ENCODE peak calls at places on chromosome 20, in seven cellular contexts. C is RPMI7951; M is activated naive CD8-positive, alpha-beta T cell treated with anti-CD3 and anti-CD28 coated beads, Interleukin-2, amount 50 U/mL, for 24 hours; B is iris pigment epithelial cell; S is RWPE1; U is AG10803; I is memory B cell. D is an unnamed sample.

GRCh38 chr20:33796263-33796906 is 14.8 kb upstream of the CHMP4B start:
- DNase-seq in U (no peak), M (no peak), I (no peak), S (peak; percentile 75), B (no peak), C (no peak), D (no peak)

GRCh38 chr20:45405566-45406259 is 2.4 kb upstream of the DBNDD2 start:
- DNase-seq in S (peak; percentile 34), B (no peak), C (no peak), M (no peak), I (no peak), U (no peak), D (no peak)

GRCh38 chr20:63941282-63942060 is 14.7 kb downstream of the UCKL1 start:
- DNase-seq in U (no peak), B (no peak), S (peak; percentile 99), C (no peak), M (peak; percentile 80), I (peak; percentile 62), D (peak; percentile 98)

GRCh38 chr20:59788811-59789210 is 144.6 kb downstream of the SYCP2 start:
- DNase-seq in S (no peak), B (no peak), C (peak; percentile 25), I (no peak), U (no peak), M (no peak), D (peak; percentile 69)

GRCh38 chr20:50020283-50020682 is 37.5 kb downstream of the SNAI1 start:
- DNase-seq in I (no peak), U (no peak), B (peak; percentile 75), S (peak; percentile 91), C (peak; percentile 87), M (no peak), D (peak; percentile 50)

GRCh38 chr20:56151834-56152233 is 96.7 kb upstream of the MC3R start:
- DNase-seq in S (no peak), M (no peak), I (no peak), B (no peak), C (no peak), U (no peak), D (no peak)

GRCh38 chr20:38286586-38287502 is 17.1 kb upstream of the BPI start:
- DNase-seq in I (no peak), B (peak; percentile 71), M (no peak), S (no peak), C (peak; percentile 90), U (no peak), D (peak; percentile 62)

GRCh38 chr20:60011512-60012507 is 53.6 kb downstream of the CDH26 start:
- DNase-seq in B (no peak), M (peak; percentile 5), U (no peak), C (peak; percentile 5), S (no peak), I (no peak), D (no peak)

GRCh38 chr20:62118113-62119043 is 3.9 kb upstream of the LSM14B start:
- DNase-seq in I (no peak), S (no peak), U (no peak), M (no peak), C (no peak), B (no peak), D (no peak)

GRCh38 chr20:1376453-1377270 is 16.2 kb downstream of the FKBP1A start:
- DNase-seq in C (no peak), M (no peak), U (no peak), S (no peak), I (peak; percentile 41), B (no peak), D (no peak)

GRCh38 chr20:32622585-32623468 is 37.7 kb upstream of the NOL4L start:
- DNase-seq in B (no peak), I (no peak), U (no peak), S (no peak), M (no peak), C (peak; percentile 23), D (no peak)

GRCh38 chr20:4227085-4227821 is 211.9 kb upstream of the RNF24 start:
- DNase-seq in S (peak; percentile 31), C (peak; percentile 97), M (no peak), B (peak; percentile 87), I (no peak), U (peak; percentile 89), D (no peak)

GRCh38 chr20:38754924-38755323 is 6.7 kb downstream of the ACTR5 start:
- DNase-seq in I (no peak), M (no peak), S (no peak), C (no peak), U (no peak), B (no peak), D (no peak)

GRCh38 chr20:11582073-11582472 is 335.6 kb upstream of the BTBD3 start:
- DNase-seq in S (no peak), C (no peak), I (no peak), U (peak; percentile 45), M (no peak), B (peak; percentile 56), D (no peak)

GRCh38 chr20:52313335-52313963 is 121.9 kb upstream of the ZFP64 start:
- DNase-seq in U (peak; percentile 64), I (no peak), B (peak; percentile 49), C (peak; percentile 64), S (peak; percentile 66), M (no peak), D (peak; percentile 72)

GRCh38 chr20:9515761-9516657 is 1.6 kb downstream of the LAMP5 start:
- DNase-seq in S (no peak), C (peak; percentile 78), M (no peak), B (no peak), I (no peak), U (peak; percentile 31), D (no peak)

GRCh38 chr20:54014301-54014914 is 56.0 kb downstream of the BCAS1 start:
- DNase-seq in U (no peak), B (no peak), S (no peak), C (no peak), I (no peak), M (no peak), D (no peak)

GRCh38 chr20:63163596-63164560 is 52.1 kb downstream of the YTHDF1 start:
- DNase-seq in U (no peak), M (no peak), I (no peak), B (no peak), S (no peak), C (no peak), D (no peak)

GRCh38 chr20:64188071-64188470 is 23.8 kb downstream of the MYT1 start:
- DNase-seq in U (no peak), I (no peak), S (no peak), B (no peak), M (no peak), C (no peak), D (no peak)

GRCh38 chr20:50292324-50293243 is 102.0 kb downstream of the CEBPB start:
- DNase-seq in I (no peak), M (peak; percentile 55), U (peak; percentile 97), S (peak; percentile 85), B (peak; percentile 96), C (peak; percentile 99), D (peak; percentile 34)

GRCh38 chr20:11880694-11881093 is 37.0 kb upstream of the BTBD3 start:
- DNase-seq in M (no peak), U (no peak), I (no peak), S (peak; percentile 26), B (peak; percentile 7), C (peak; percentile 13), D (no peak)

GRCh38 chr20:45898285-45898684 is 7.2 kb downstream of the CTSA start:
- DNase-seq in I (no peak), M (no peak), S (no peak), C (no peak), B (no peak), U (no peak), D (no peak)

GRCh38 chr20:63636752-63637633 is 10.1 kb upstream of the GMEB2 start:
- DNase-seq in B (peak; percentile 22), M (no peak), S (no peak), C (no peak), I (no peak), U (peak; percentile 32), D (no peak)

GRCh38 chr20:46088409-46089075 is 1.2 kb downstream of the NCOA5 start:
- DNase-seq in S (peak; percentile 48), I (no peak), C (peak; percentile 58), U (peak; percentile 29), M (no peak), B (peak; percentile 24), D (peak; percentile 53)

GRCh38 chr20:33733654-33734576 is 2.1 kb downstream of the ZNF341 start:
- DNase-seq in U (peak; percentile 91), I (peak; percentile 27), C (peak; percentile 57), M (no peak), S (peak; percentile 73), B (peak; percentile 86), D (no peak)

GRCh38 chr20:56359212-56360132 is 698 bp downstream of the FAM210B start:
- DNase-seq in C (peak; percentile 80), U (peak; percentile 69), S (peak; percentile 85), M (peak; percentile 24), I (no peak), B (peak; percentile 88), D (peak; percentile 82)

GRCh38 chr20:4802023-4802422 is 80.3 kb downstream of the PRND start:
- DNase-seq in C (no peak), S (no peak), B (no peak), I (no peak), U (no peak), M (no peak), D (no peak)

GRCh38 chr20:24949756-24950127 is 673 bp downstream of the CST7 start:
- DNase-seq in S (no peak), U (no peak), B (no peak), I (no peak), C (peak; percentile 51), M (peak; percentile 37), D (no peak)

GRCh38 chr20:19888269-19888669 is 128.9 kb upstream of the NAA20 start:
- DNase-seq in M (no peak), S (no peak), B (peak; percentile 48), C (no peak), U (no peak), I (no peak), D (no peak)

GRCh38 chr20:52783769-52784168 is 188.4 kb upstream of the TSHZ2 start:
- DNase-seq in C (peak; percentile 7), S (no peak), I (no peak), B (no peak), M (peak; percentile 28), U (no peak), D (no peak)

GRCh38 chr20:7232796-7233195 is 465.3 kb downstream of the BMP2 start:
- DNase-seq in I (no peak), B (no peak), U (no peak), M (no peak), C (no peak), S (no peak), D (no peak)

GRCh38 chr20:50625986-50626677 is 65.2 kb downstream of the RIPOR3 start:
- DNase-seq in S (no peak), C (peak; percentile 50), B (no peak), I (no peak), M (peak; percentile 36), U (peak; percentile 46), D (peak; percentile 57)

GRCh38 chr20:59141818-59142581 is 21.6 kb upstream of the ZNF831 start:
- DNase-seq in S (peak; percentile 60), U (no peak), M (no peak), C (peak; percentile 38), I (no peak), B (no peak), D (peak; percentile 72)

GRCh38 chr20:49608752-49609670 is 41.1 kb upstream of the PTGIS start:
- DNase-seq in B (no peak), U (no peak), S (peak; percentile 84), M (peak; percentile 80), C (peak; percentile 48), I (peak; percentile 75), D (peak; percentile 70)

GRCh38 chr20:14918981-14919380 is 581.6 kb upstream of the FLRT3 start:
- DNase-seq in I (no peak), C (no peak), M (no peak), B (no peak), S (no peak), U (peak; percentile 20), D (no peak)

GRCh38 chr20:46060301-46060881 is 29.4 kb downstream of the NCOA5 start:
- DNase-seq in B (no peak), C (no peak), U (no peak), M (no peak), S (no peak), I (no peak), D (no peak)

GRCh38 chr20:47670913-47671312 is 114.4 kb downstream of the SULF2 start:
- DNase-seq in U (no peak), S (no peak), I (no peak), C (no peak), B (no peak), M (no peak), D (no peak)

D was measured in COLO829.